ENCODE peak calls at places on chromosomes 2 and 18, in six cellular contexts. O, G, Y, Q, S and N are unnamed samples.

GRCh38 chr18:57469884-57470283 is 34.7 kb downstream of the ONECUT2 start:
- DNase-seq in O (no peak), Y (no peak), G (no peak), S (no peak), Q (no peak), N (no peak)

GRCh38 chr18:21341141-21341540 is 99.1 kb downstream of the GREB1L start:
- DNase-seq in O (no peak), G (no peak), Q (no peak), S (no peak), Y (no peak), N (no peak)

GRCh38 chr2:175883586-175884194 is 118.4 kb downstream of the LNPK start:
- DNase-seq in Q (no peak), O (no peak), Y (no peak), S (no peak), G (no peak), N (no peak)

GRCh38 chr2:197311521-197312033 is 997 bp upstream of the ANKRD44 start:
- DNase-seq in Q (no peak), G (no peak), S (no peak), O (no peak), Y (no peak), N (no peak)

GRCh38 chr2:100269889-100270288 is 52.4 kb downstream of the LONRF2 start:
- DNase-seq in O (no peak), G (no peak), Y (no peak), Q (no peak), S (no peak), N (no peak)

GRCh38 chr2:233690444-233690843 is 2.2 kb upstream of the UGT1A6 start:
- DNase-seq in Q (peak; percentile 45), S (no peak), O (no peak), G (no peak), Y (no peak), N (no peak)

GRCh38 chr18:77316641-77317040 is 67.0 kb downstream of the GALR1 start:
- DNase-seq in G (no peak), O (no peak), S (no peak), Y (no peak), Q (no peak), N (no peak)

GRCh38 chr2:58913082-58913726 is 672.1 kb upstream of the FANCL start:
- DNase-seq in O (no peak), Y (no peak), G (no peak), S (no peak), Q (no peak), N (no peak)

GRCh38 chr2:239723486-239724193 is 301.5 kb downstream of the NDUFA10 start:
- DNase-seq in G (peak; percentile 10), S (peak; percentile 41), Y (no peak), O (no peak), Q (no peak), N (no peak)

GRCh38 chr2:132977812-132978529 is 308.0 kb upstream of the LYPD1 start:
- DNase-seq in S (no peak), G (no peak), O (no peak), Y (no peak), Q (peak; percentile 36), N (no peak)

GRCh38 chr18:52764271-52764670 is 424.3 kb downstream of the DCC start:
- DNase-seq in Y (no peak), Q (no peak), S (no peak), O (no peak), G (no peak), N (no peak)

GRCh38 chr2:10680214-10680613 is 9.6 kb downstream of the NOL10 start:
- DNase-seq in S (no peak), Y (no peak), O (no peak), Q (no peak), G (no peak), N (no peak)
- TF ChIP-seq POLR2AphosphoS5 in S (no peak), Y (no peak), O (no peak), Q (no peak), G (no peak), N (no peak)

DNA sequence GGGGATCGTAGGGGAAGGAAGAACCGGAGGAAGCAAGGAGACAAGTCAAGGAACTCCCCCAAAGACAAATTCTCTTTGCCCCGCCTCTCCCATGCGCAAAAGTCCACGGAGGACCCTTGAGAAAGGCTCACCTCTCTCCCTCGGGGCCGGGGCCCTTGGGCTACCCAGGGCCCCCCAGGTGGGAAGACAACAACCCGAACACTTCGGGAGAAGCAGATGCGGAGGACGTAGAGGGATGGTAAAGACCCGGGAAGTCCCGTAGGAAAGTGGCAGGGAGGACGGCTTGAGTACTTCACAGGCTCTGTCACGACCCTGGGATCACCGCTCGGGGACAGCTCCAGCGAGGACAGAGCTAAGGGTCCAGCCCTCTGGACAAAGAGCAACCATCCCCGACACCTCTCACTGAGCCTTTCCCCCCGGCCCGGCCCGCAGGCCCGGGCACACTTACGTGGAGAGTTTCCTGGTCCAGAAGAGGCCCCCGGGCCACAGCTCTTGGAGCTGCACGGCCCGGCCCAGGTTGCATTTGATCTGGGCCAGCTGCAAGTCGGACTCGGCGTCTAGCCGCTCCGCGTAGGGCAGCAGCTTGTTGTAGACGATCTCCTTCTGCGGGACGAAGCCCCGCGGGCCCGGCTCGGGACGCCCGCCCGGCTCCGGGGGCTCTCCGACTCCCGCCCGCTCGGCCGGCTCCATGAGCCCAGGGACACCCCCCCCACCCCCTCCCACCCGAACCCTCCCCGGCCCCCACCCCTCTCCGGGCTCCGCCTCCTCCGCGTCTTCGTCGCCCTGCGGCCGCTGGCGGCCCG is 497 bp downstream of the PSME4 start:
- DNase-seq in S (peak; percentile 74), Q (peak; percentile 63), O (no peak), Y (peak; percentile 31), G (peak; percentile 45), N (no peak)
- TF ChIP-seq POLR2AphosphoS5 in S (no peak), Q (peak; percentile 20), O (no peak), Y (no peak), G (no peak), N (no peak)

GRCh38 chr2:205698556-205699282 is 16.4 kb downstream of the NRP2 start:
- DNase-seq in O (no peak), Q (no peak), S (no peak), G (no peak), Y (no peak), N (no peak)
- TF ChIP-seq POLR2AphosphoS5 in O (no peak), Q (no peak), S (no peak), G (no peak), Y (no peak), N (no peak)

DNA sequence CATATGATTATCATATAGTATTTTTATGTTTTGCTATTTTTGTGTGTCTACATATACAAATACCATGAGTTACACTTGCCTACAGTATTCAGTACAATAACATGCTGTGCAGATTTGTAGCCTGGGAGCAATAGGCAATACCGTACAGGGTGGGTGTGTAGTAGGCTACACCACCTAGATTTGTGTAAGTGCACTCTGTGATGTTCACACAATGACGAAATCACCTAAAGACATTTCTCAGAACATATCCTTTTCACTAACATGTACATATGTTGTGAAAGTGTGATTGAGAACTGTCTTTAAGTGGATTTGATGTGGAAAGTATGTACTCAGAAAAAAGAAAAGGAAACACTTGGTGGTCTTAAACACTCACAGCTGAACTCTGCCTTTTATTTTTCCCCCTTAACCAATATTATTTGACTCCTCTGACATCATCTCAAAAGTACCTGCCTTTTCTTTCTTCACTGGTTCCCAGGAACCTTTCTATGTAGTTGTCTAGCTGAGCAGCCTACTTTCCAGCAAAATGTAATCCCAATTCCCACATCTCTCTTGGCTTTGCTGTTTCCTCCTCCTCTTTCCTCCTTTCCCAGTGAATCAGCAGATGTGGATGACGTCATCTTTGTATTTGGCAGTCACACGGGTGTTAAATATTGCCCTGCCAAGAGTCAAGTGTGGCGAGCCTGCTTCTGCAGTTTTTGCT is 47.7 kb downstream of the OSBPL6 start:
- DNase-seq in O (no peak), G (peak; percentile 37), Y (peak; percentile 29), Q (peak; percentile 93), S (peak; percentile 80), N (no peak)
- TF ChIP-seq POLR2AphosphoS5 in O (no peak), G (no peak), Y (no peak), Q (no peak), S (no peak), N (no peak)

GRCh38 chr2:134919360-134920210 is 963 bp downstream of the CCNT2 start:
- DNase-seq in Y (peak; percentile 18), G (peak; percentile 51), Q (peak; percentile 44), O (no peak), S (peak; percentile 65), N (no peak)

GRCh38 chr2:134912406-134912805 is 6.2 kb upstream of the CCNT2 start:
- DNase-seq in Y (no peak), O (no peak), Q (no peak), S (no peak), G (no peak), N (no peak)

GRCh38 chr2:134917219-134917957 is 1.2 kb upstream of the CCNT2 start:
- DNase-seq in Q (no peak), G (no peak), S (no peak), Y (no peak), O (no peak), N (no peak)

GRCh38 chr2:134918518-134919359 is at the start of gene CCNT2:
- DNase-seq in G (peak; percentile 99), O (peak; percentile 95), S (peak; percentile 99), Y (peak; percentile 97), Q (peak; percentile 99), N (peak; percentile 94)

DNA sequence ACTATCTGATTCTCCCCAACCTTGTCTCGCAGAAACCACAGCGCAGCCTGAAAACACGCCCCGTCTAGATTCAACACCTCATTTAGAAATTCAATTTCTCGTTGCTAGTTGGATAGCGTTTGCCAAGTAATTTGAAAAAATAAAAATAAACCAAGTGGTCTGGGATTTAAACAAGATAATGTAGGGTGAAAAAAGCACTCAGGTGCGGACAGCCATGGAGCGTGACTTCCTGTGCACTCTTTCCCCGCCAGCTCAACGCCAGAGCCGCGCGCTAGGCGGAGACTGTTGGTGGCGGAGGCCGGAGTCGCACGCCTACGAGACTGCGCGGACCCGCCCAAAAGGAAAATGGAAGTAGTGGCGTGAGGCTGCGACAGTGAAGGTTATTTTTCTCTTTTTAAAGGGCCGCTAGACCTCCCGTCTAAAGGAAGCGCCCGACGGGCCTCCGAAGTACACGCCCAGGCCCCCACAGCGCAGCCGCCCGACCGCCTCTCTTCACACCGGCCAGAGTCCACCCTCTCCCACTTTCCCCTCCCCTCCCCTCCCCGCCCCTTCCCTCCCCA is 584 bp upstream of the CCNT2 start:
- DNase-seq in G (peak; percentile 89), O (peak; percentile 80), Q (peak; percentile 92), S (no peak), Y (peak; percentile 85), N (no peak)
- TF ChIP-seq POLR2AphosphoS5 in G (peak; percentile 96), O (peak; percentile 85), Q (peak; percentile 61), S (peak; percentile 81), Y (peak; percentile 39), N (peak; percentile 81)

DNA sequence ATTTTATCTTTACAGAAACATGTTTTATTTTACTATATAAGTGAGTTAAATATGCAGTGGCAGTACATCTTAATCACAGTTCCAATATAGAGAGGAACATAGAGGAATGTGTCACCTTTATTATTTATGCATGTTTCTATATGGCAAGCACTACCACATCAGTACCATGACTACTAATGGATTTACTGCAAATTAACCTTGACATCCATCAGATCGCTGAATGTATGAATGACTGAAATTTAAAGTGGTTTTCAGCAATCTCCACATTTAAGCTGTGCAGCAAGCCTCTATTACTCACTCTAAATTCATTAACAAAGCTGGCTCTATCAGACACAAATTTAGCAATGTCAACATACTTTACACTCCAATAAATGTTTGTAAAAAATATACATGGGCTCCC is 790.6 kb downstream of the NRXN1 start:
- DNase-seq in Q (no peak), S (no peak), O (no peak), G (no peak), Y (no peak), N (no peak)
- TF ChIP-seq POLR2AphosphoS5 in Q (no peak), S (no peak), O (no peak), G (no peak), Y (no peak), N (no peak)

DNA sequence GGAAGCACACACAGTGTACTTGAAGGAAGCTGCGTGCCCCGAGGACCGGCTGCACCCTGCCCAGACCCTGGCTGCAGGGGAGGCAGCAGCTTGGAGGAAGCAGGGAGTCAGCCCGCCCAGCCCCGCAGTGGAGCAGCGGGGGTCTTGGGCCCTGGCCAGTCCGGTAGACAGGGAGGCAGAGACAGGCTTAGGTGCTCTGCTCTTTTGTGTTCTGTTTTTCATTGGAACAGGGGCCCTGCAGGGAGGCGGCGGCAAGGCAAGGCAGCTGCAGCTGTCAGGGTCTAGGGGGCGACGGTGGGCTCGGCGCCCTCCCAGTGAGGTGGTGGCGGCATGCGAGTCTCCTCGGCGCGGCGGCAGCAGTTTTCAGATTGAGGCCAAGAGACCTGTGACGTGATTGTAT is 53.3 kb upstream of the TFCP2L1 start:
- DNase-seq in S (peak; percentile 35), Y (no peak), Q (no peak), G (no peak), O (no peak), N (no peak)
- TF ChIP-seq POLR2AphosphoS5 in S (no peak), Y (no peak), Q (no peak), G (no peak), O (no peak), N (peak; percentile 33)